ENCODE peak calls at places on chromosomes 11 and 22, in five cellular contexts. O is GM12878, U is HepG2, C is SK-N-SH, F is K562. M is an unnamed sample.

GRCh38 chr22:50246242-50247175 is 1.7 kb upstream of the TUBGCP6 start:
- DNase-seq in O (no peak), U (peak), C (no peak), F (no peak), M (no peak)

GRCh38 chr22:49623715-49624114 is 204.0 kb downstream of the BRD1 start:
- DNase-seq in O (no peak), U (no peak), C (no peak), F (no peak), M (no peak)

GRCh38 chr22:32661296-32661695 is 140.2 kb upstream of the TIMP3 start:
- DNase-seq in O (no peak), U (no peak), C (no peak), F (no peak), M (no peak)

GRCh38 chr22:32900856-32901255 is 99.4 kb downstream of the TIMP3 start:
- DNase-seq in O (no peak), U (no peak), C (no peak), F (no peak), M (no peak)

GRCh38 chr11:74470526-74470925 is 3.2 kb upstream of the KCNE3 start:
- DNase-seq in O (no peak), U (no peak), C (no peak), F (no peak), M (no peak)

GRCh38 chr22:50200333-50201190 is at the start of gene SELENOO:
- DNase-seq in O (no peak), U (peak), C (peak), F (peak), M (peak)

GRCh38 chr22:24486501-24486921 is 8.6 kb upstream of the UPB1 start:
- DNase-seq in O (no peak), U (peak), C (no peak), F (no peak), M (no peak)

GRCh38 chr11:41660585-41660984 is 201.1 kb upstream of the LRRC4C start:
- DNase-seq in O (no peak), U (no peak), C (no peak), F (no peak), M (no peak)

GRCh38 chr11:46207270-46207669 is 70.2 kb upstream of the CREB3L1 start:
- DNase-seq in O (no peak), U (no peak), C (no peak), F (no peak), M (no peak)

GRCh38 chr11:2186669-2187266 is 15.2 kb upstream of the TH start:
- DNase-seq in O (no peak), U (peak), C (peak), F (peak), M (peak)

GRCh38 chr22:31241936-31242335 is 29.8 kb downstream of the LIMK2 start:
- DNase-seq in O (no peak), U (no peak), C (no peak), F (no peak), M (no peak)
- TF ChIP-seq REST in O (no peak), U (no peak), C (no peak), F (no peak), M (no peak)

GRCh38 chr11:62127941-62128770 is 4.3 kb downstream of the INCENP start:
- DNase-seq in O (no peak), U (no peak), C (no peak), F (no peak), M (no peak)

GRCh38 chr11:62130498-62131464 is 7.0 kb downstream of the INCENP start:
- DNase-seq in O (no peak), U (no peak), C (peak), F (no peak), M (no peak)

GRCh38 chr11:62128835-62129234 is 5.0 kb downstream of the INCENP start:
- DNase-seq in O (no peak), U (no peak), C (peak), F (no peak), M (no peak)

GRCh38 chr11:62132188-62132587 is 8.4 kb downstream of the INCENP start:
- DNase-seq in O (no peak), U (no peak), C (peak), F (no peak), M (no peak)

GRCh38 chr11:62129610-62130497 is 6.0 kb downstream of the INCENP start:
- DNase-seq in O (no peak), U (no peak), C (peak), F (no peak), M (no peak)
- TF ChIP-seq MAX in O (no peak), U (no peak), C (no peak), F (no peak), M (no peak)

DNA sequence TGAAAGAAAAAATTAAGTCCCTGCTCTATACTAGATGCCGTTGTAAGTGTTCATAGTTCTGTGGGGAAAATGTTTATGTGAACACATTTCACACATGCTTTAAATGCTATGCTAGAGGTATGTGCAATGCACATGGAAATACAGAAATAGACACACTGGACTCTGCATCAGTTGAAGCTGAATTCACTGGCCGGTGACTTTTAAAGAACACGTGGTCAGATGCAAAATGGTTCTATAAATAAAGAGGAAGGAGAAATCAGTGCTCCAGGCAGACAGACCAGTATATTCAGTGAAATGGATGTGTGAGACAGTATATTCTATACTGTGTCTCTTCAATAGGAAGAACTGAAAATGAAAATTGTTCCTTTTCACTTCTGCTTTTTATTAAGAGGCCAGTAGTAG is 29.9 kb downstream of the TRPC6 start:
- DNase-seq in O (peak), U (no peak), C (no peak), F (no peak), M (no peak)
- TF ChIP-seq ZBTB33 in O (no peak), U (no peak), C (no peak), F (no peak), M (no peak)

GRCh38 chr22:38318792-38319773 is 1.9 kb upstream of the CSNK1E start:
- DNase-seq in O (no peak), U (peak), C (no peak), F (no peak), M (no peak)
- TF ChIP-seq REST in O (no peak), U (no peak), C (no peak), F (no peak), M (no peak)

DNA sequence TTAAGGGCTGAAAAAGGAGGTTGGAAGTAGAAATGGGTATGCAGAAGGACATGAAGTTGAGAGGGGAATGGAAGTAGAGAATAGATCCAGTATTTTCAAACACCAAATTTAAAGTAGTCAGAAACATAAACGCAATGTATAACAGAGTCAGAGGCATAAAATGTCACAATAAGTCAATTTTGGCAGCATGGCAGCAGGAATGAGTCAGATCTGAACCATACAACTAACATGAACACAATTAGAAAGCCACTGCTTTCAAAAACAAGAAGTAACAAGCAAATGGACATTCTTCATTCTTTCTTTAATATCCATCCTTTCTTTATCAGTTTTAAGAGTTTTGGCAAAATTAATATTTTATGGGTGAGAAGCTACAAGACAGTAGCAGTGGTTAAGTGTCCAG is 2.5 kb downstream of the CHORDC1 start:
- DNase-seq in O (no peak), U (no peak), C (no peak), F (no peak), M (no peak)
- TF ChIP-seq MAX in O (no peak), U (no peak), C (peak), F (no peak), M (no peak)